ENCODE peak calls at places on chromosomes 11 and 22, in seven cellular contexts. One of them, this sample, is unnamed.

GRCh38 chr11:120137187-120137610 is 714 bp downstream of the TRIM29 start:
- DNase-seq in cardiac muscle cell: no peak
- DNase-seq in HCT116: no peak
- DNase-seq in MM.1S: no peak
- DNase-seq in A549: no peak
- DNase-seq in NB4: no peak
- DNase-seq in GM12865: no peak
- DNase-seq in this sample: no peak

GRCh38 chr11:7892751-7893356 is 38.2 kb downstream of the OR10A6 start:
- DNase-seq in cardiac muscle cell: peak
- DNase-seq in MM.1S: peak
- DNase-seq in A549: peak
- DNase-seq in NB4: peak
- DNase-seq in HCT116: peak
- DNase-seq in GM12865: peak
- DNase-seq in this sample: no peak

GRCh38 chr11:7949934-7950333 is 8.4 kb upstream of the OR10A3 start:
- DNase-seq in HCT116: no peak
- DNase-seq in cardiac muscle cell: no peak
- DNase-seq in A549: no peak
- DNase-seq in MM.1S: no peak
- DNase-seq in GM12865: no peak
- DNase-seq in NB4: no peak
- DNase-seq in this sample: no peak

GRCh38 chr11:64385953-64386704 is 27.2 kb downstream of the RPS6KA4 start:
- DNase-seq in MM.1S: no peak
- DNase-seq in A549: no peak
- DNase-seq in GM12865: no peak
- DNase-seq in NB4: peak
- DNase-seq in cardiac muscle cell: no peak
- DNase-seq in HCT116: peak
- DNase-seq in this sample: no peak

GRCh38 chr22:35425971-35426800 is 26.2 kb downstream of the MCM5 start:
- DNase-seq in MM.1S: no peak
- DNase-seq in cardiac muscle cell: no peak
- DNase-seq in A549: no peak
- DNase-seq in HCT116: no peak
- DNase-seq in GM12865: no peak
- DNase-seq in NB4: no peak
- DNase-seq in this sample: no peak

GRCh38 chr22:19874307-19875060 is 19.8 kb upstream of the GNB1L start:
- DNase-seq in GM12865: no peak
- DNase-seq in cardiac muscle cell: no peak
- DNase-seq in A549: no peak
- DNase-seq in MM.1S: no peak
- DNase-seq in NB4: no peak
- DNase-seq in HCT116: no peak
- DNase-seq in this sample: no peak

GRCh38 chr11:6251120-6251733 is 8.4 kb upstream of the CCKBR start:
- DNase-seq in HCT116: peak
- DNase-seq in MM.1S: peak
- DNase-seq in cardiac muscle cell: peak
- DNase-seq in A549: peak
- DNase-seq in NB4: peak
- DNase-seq in GM12865: peak
- DNase-seq in this sample: peak

GRCh38 chr22:42169055-42169469 is 38.5 kb upstream of the CYP2D6 start:
- DNase-seq in MM.1S: peak
- DNase-seq in NB4: peak
- DNase-seq in A549: peak
- DNase-seq in HCT116: peak
- DNase-seq in cardiac muscle cell: peak
- DNase-seq in GM12865: peak
- DNase-seq in this sample: peak

GRCh38 chr11:68330700-68331337 is 18.4 kb downstream of the LRP5 start:
- DNase-seq in cardiac muscle cell: no peak
- DNase-seq in MM.1S: no peak
- DNase-seq in HCT116: no peak
- DNase-seq in GM12865: no peak
- DNase-seq in NB4: no peak
- DNase-seq in A549: no peak
- DNase-seq in this sample: no peak

GRCh38 chr11:26522912-26523610 is 49.0 kb downstream of the MUC15 start:
- DNase-seq in MM.1S: peak
- DNase-seq in HCT116: no peak
- DNase-seq in cardiac muscle cell: peak
- DNase-seq in NB4: peak
- DNase-seq in GM12865: peak
- DNase-seq in A549: no peak
- DNase-seq in this sample: no peak

GRCh38 chr22:50027639-50028537 is 15.3 kb upstream of the IL17REL start:
- DNase-seq in A549: peak
- DNase-seq in MM.1S: no peak
- DNase-seq in cardiac muscle cell: no peak
- DNase-seq in HCT116: no peak
- DNase-seq in GM12865: no peak
- DNase-seq in NB4: peak
- DNase-seq in this sample: no peak

GRCh38 chr11:133928628-133929059 is 28.1 kb downstream of the IGSF9B start:
- DNase-seq in MM.1S: no peak
- DNase-seq in A549: no peak
- DNase-seq in NB4: peak
- DNase-seq in GM12865: no peak
- DNase-seq in HCT116: no peak
- DNase-seq in cardiac muscle cell: peak
- DNase-seq in this sample: no peak

GRCh38 chr11:117903505-117904382 is 25.5 kb downstream of the TMPRSS13 start:
- DNase-seq in A549: no peak
- DNase-seq in cardiac muscle cell: no peak
- DNase-seq in MM.1S: no peak
- DNase-seq in HCT116: no peak
- DNase-seq in NB4: no peak
- DNase-seq in GM12865: no peak
- DNase-seq in this sample: no peak

GRCh38 chr11:82686211-82686610 is 47.5 kb downstream of the FAM181B start:
- DNase-seq in cardiac muscle cell: no peak
- DNase-seq in A549: no peak
- DNase-seq in HCT116: no peak
- DNase-seq in NB4: no peak
- DNase-seq in MM.1S: no peak
- DNase-seq in GM12865: no peak
- DNase-seq in this sample: no peak

GRCh38 chr11:82683029-82683428 is 50.6 kb downstream of the FAM181B start:
- DNase-seq in A549: no peak
- DNase-seq in NB4: no peak
- DNase-seq in GM12865: peak
- DNase-seq in cardiac muscle cell: no peak
- DNase-seq in MM.1S: no peak
- DNase-seq in HCT116: no peak
- DNase-seq in this sample: no peak

GRCh38 chr11:82680252-82680651 is 53.4 kb downstream of the FAM181B start:
- DNase-seq in MM.1S: no peak
- DNase-seq in HCT116: no peak
- DNase-seq in NB4: peak
- DNase-seq in A549: no peak
- DNase-seq in cardiac muscle cell: no peak
- DNase-seq in GM12865: no peak
- DNase-seq in this sample: peak

GRCh38 chr11:82676483-82677094 is 57.1 kb downstream of the FAM181B start:
- DNase-seq in NB4: no peak
- DNase-seq in HCT116: no peak
- DNase-seq in A549: no peak
- DNase-seq in GM12865: no peak
- DNase-seq in cardiac muscle cell: no peak
- DNase-seq in MM.1S: no peak
- DNase-seq in this sample: no peak

DNA sequence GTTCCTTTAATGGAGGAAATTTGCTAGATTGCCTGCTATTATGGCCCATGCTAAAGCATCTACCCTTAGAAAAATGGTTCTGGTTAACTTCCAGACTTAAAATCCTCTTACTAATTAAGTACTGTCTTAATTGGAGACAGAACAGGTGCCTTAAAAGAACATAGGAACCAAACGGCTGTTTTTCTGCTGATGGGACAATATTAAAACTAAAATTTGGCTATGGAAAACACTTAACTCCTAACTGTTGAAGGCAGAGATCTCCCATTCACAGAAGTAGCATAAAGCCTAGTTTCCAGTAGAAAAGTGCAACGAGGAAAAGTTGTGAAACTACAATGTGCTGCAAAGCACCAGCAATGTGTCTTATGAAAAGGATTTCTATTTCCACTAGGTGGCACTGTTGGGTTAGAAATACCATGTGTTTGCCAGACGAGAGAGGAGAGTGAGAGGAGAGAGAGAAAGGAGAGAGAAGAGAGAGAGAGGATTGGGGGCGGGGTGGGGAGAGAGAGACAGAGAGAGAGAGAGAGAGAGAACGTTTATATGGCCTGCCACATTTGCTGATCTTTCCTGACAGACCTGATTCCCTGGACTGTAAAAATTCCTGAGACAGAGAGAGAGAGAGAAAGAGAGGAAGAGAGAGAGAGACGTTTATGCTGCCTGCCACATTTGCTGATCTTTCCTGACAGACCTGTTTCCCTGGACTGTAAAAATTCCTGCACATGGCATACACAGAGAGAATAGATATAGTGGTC is 51.5 kb downstream of the FAM181B start:
- DNase-seq in GM12865: peak
- DNase-seq in NB4: peak
- DNase-seq in HCT116: peak
- DNase-seq in cardiac muscle cell: peak
- DNase-seq in MM.1S: peak
- DNase-seq in A549: peak
- DNase-seq in this sample: no peak
- TF ChIP-seq CTCF in GM12865: peak
- TF ChIP-seq CTCF in NB4: peak
- TF ChIP-seq CTCF in HCT116: peak
- TF ChIP-seq CTCF in cardiac muscle cell: peak
- TF ChIP-seq CTCF in MM.1S: peak
- TF ChIP-seq CTCF in A549: peak
- TF ChIP-seq CTCF in this sample: peak

GRCh38 chr11:130094614-130095013 is 24.9 kb downstream of the APLP2 start:
- DNase-seq in GM12865: no peak
- DNase-seq in HCT116: no peak
- DNase-seq in NB4: peak
- DNase-seq in A549: no peak
- DNase-seq in MM.1S: no peak
- DNase-seq in cardiac muscle cell: no peak
- DNase-seq in this sample: no peak

GRCh38 chr11:130096823-130097222 is 27.1 kb downstream of the APLP2 start:
- DNase-seq in A549: no peak
- DNase-seq in NB4: no peak
- DNase-seq in HCT116: no peak
- DNase-seq in MM.1S: no peak
- DNase-seq in GM12865: no peak
- DNase-seq in cardiac muscle cell: no peak
- DNase-seq in this sample: no peak

GRCh38 chr11:130096042-130096441 is 26.3 kb downstream of the APLP2 start:
- DNase-seq in HCT116: no peak
- DNase-seq in cardiac muscle cell: no peak
- DNase-seq in MM.1S: no peak
- DNase-seq in A549: no peak
- DNase-seq in NB4: no peak
- DNase-seq in GM12865: no peak
- DNase-seq in this sample: no peak

GRCh38 chr11:130097285-130097684 is 27.6 kb downstream of the APLP2 start:
- DNase-seq in HCT116: no peak
- DNase-seq in GM12865: no peak
- DNase-seq in cardiac muscle cell: no peak
- DNase-seq in NB4: no peak
- DNase-seq in MM.1S: no peak
- DNase-seq in A549: no peak
- DNase-seq in this sample: no peak

DNA sequence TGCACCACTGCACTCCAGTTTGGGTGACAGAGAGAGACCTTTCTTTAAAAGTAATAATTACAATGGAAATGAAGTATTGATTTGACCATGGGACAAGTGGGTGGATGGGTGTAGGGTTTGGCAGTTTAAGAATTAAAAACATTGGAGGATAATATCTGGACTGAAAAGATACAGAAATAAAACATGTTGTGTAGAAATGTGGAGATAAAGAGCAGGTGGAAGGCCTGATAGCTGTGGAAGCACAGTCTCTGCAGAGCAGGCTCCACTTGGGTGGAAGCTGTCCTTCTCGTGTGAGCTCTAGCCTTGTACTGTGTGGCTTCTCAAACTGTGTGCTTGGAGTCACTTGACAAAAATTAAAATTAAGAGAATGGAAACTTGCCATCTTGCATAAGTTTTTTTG is 25.6 kb downstream of the APLP2 start:
- DNase-seq in NB4: no peak
- DNase-seq in HCT116: no peak
- DNase-seq in MM.1S: no peak
- DNase-seq in cardiac muscle cell: no peak
- DNase-seq in GM12865: no peak
- DNase-seq in A549: no peak
- DNase-seq in this sample: no peak
- H3K4me3 ChIP-seq in NB4: no peak
- H3K4me3 ChIP-seq in HCT116: no peak
- H3K4me3 ChIP-seq in MM.1S: no peak
- H3K4me3 ChIP-seq in cardiac muscle cell: no peak
- H3K4me3 ChIP-seq in GM12865: no peak
- H3K4me3 ChIP-seq in A549: no peak
- H3K4me3 ChIP-seq in this sample: no peak

DNA sequence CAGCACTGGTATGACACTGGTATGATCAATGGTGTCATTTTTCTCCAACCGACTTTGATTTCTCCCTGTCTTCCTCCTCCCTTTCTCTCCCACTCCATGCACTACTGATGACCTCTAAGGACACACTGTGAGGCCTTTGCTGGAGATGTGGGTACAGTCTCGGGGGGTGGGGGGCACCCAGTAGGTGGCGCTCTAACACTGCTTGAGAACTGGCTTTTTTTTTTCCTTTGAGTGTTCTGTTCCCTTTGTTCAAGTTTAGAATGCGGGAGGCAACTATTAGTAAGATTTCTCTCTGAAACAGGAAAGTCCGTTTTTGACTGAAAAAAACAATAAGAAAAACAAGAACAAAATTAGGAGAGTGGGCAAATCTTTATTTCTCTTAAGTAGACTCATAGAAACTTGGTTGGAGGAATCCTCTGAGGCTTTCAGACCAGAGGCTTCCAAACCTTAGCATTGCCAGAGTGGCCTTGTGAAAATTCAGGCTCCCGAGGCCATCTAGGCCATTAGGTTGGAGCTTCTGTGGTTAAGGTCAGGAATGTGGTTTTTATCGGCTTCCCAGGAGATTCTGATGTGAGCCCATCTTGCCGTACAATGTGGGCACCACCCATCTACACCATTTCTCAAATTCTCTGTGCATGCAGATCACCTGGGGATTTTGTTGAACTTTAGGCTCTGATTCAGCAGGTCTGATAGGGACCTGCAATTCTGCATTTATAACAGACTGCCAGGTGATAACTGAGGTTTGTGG is 43.2 kb downstream of the PANX1 start:
- DNase-seq in NB4: peak
- DNase-seq in MM.1S: peak
- DNase-seq in A549: peak
- DNase-seq in GM12865: peak
- DNase-seq in HCT116: peak
- DNase-seq in cardiac muscle cell: peak
- DNase-seq in this sample: no peak
- TF ChIP-seq CTCF in NB4: peak
- TF ChIP-seq CTCF in MM.1S: peak
- TF ChIP-seq CTCF in A549: peak
- TF ChIP-seq CTCF in GM12865: peak
- TF ChIP-seq CTCF in HCT116: peak
- TF ChIP-seq CTCF in cardiac muscle cell: peak
- TF ChIP-seq CTCF in this sample: peak

GRCh38 chr22:43377486-43377995 is 34.3 kb upstream of the MPPED1 start:
- DNase-seq in cardiac muscle cell: peak
- DNase-seq in A549: no peak
- DNase-seq in GM12865: peak
- DNase-seq in HCT116: no peak
- DNase-seq in NB4: no peak
- DNase-seq in MM.1S: no peak
- DNase-seq in this sample: no peak
- H3K4me3 ChIP-seq in cardiac muscle cell: no peak
- H3K4me3 ChIP-seq in A549: no peak
- H3K4me3 ChIP-seq in GM12865: no peak
- H3K4me3 ChIP-seq in HCT116: no peak
- H3K4me3 ChIP-seq in NB4: no peak
- H3K4me3 ChIP-seq in MM.1S: no peak
- H3K4me3 ChIP-seq in this sample: no peak

This sample was measured in retinal pigment epithelial cell.